ENCODE peak calls at places on chromosomes 3 and 15, in seven cellular contexts. One of them, this sample, is unnamed.

GRCh38 chr3:52682016-52682415 is 3.7 kb downstream of the PBRM1 start:
- DNase-seq in pulmonary artery endothelial cell: peak
- DNase-seq in neural progenitor cell: peak
- DNase-seq in NCI-H1092 treated with DMSO at 0.1 percent for 48 hours: no peak
- DNase-seq in cardiac fibroblast: peak
- DNase-seq in sciatic nerve: no peak
- DNase-seq in NCI-H774: no peak
- DNase-seq in this sample: peak

GRCh38 chr3:60160792-60161175 is 1090.5 kb downstream of the FHIT start:
- DNase-seq in sciatic nerve: no peak
- DNase-seq in cardiac fibroblast: peak
- DNase-seq in neural progenitor cell: no peak
- DNase-seq in NCI-H1092 treated with DMSO at 0.1 percent for 48 hours: no peak
- DNase-seq in pulmonary artery endothelial cell: no peak
- DNase-seq in NCI-H774: no peak
- DNase-seq in this sample: no peak

GRCh38 chr3:134312072-134312872 is 61.6 kb upstream of the RYK start:
- DNase-seq in NCI-H774: no peak
- DNase-seq in neural progenitor cell: peak
- DNase-seq in cardiac fibroblast: peak
- DNase-seq in sciatic nerve: peak
- DNase-seq in pulmonary artery endothelial cell: no peak
- DNase-seq in NCI-H1092 treated with DMSO at 0.1 percent for 48 hours: no peak
- DNase-seq in this sample: peak

GRCh38 chr3:107412376-107412775 is 35.1 kb downstream of the CCDC54 start:
- DNase-seq in sciatic nerve: no peak
- DNase-seq in pulmonary artery endothelial cell: no peak
- DNase-seq in cardiac fibroblast: peak
- DNase-seq in neural progenitor cell: no peak
- DNase-seq in NCI-H1092 treated with DMSO at 0.1 percent for 48 hours: no peak
- DNase-seq in NCI-H774: no peak
- DNase-seq in this sample: no peak

GRCh38 chr3:171829841-171830559 is 13.1 kb upstream of the TMEM212 start:
- DNase-seq in sciatic nerve: peak
- DNase-seq in NCI-H774: peak
- DNase-seq in pulmonary artery endothelial cell: no peak
- DNase-seq in NCI-H1092 treated with DMSO at 0.1 percent for 48 hours: peak
- DNase-seq in neural progenitor cell: peak
- DNase-seq in cardiac fibroblast: peak
- DNase-seq in this sample: peak

GRCh38 chr3:39104961-39105686 is 2.3 kb downstream of the GORASP1 start:
- DNase-seq in pulmonary artery endothelial cell: no peak
- DNase-seq in cardiac fibroblast: no peak
- DNase-seq in sciatic nerve: no peak
- DNase-seq in NCI-H1092 treated with DMSO at 0.1 percent for 48 hours: no peak
- DNase-seq in neural progenitor cell: no peak
- DNase-seq in NCI-H774: no peak
- DNase-seq in this sample: peak

GRCh38 chr15:53962646-53963561 is 15.3 kb upstream of the UNC13C start:
- DNase-seq in neural progenitor cell: peak
- DNase-seq in cardiac fibroblast: peak
- DNase-seq in sciatic nerve: peak
- DNase-seq in pulmonary artery endothelial cell: no peak
- DNase-seq in NCI-H1092 treated with DMSO at 0.1 percent for 48 hours: peak
- DNase-seq in NCI-H774: peak
- DNase-seq in this sample: no peak

GRCh38 chr15:96750361-96750760 is 419.9 kb downstream of the NR2F2 start:
- DNase-seq in sciatic nerve: no peak
- DNase-seq in NCI-H774: no peak
- DNase-seq in cardiac fibroblast: no peak
- DNase-seq in NCI-H1092 treated with DMSO at 0.1 percent for 48 hours: no peak
- DNase-seq in neural progenitor cell: no peak
- DNase-seq in pulmonary artery endothelial cell: no peak
- DNase-seq in this sample: no peak

GRCh38 chr3:14431556-14431927 is 29.1 kb downstream of the SLC6A6 start:
- DNase-seq in neural progenitor cell: no peak
- DNase-seq in pulmonary artery endothelial cell: no peak
- DNase-seq in NCI-H1092 treated with DMSO at 0.1 percent for 48 hours: no peak
- DNase-seq in sciatic nerve: no peak
- DNase-seq in NCI-H774: no peak
- DNase-seq in cardiac fibroblast: no peak
- DNase-seq in this sample: peak

GRCh38 chr3:8712045-8712870 is 21.3 kb upstream of the CAV3 start:
- DNase-seq in NCI-H774: no peak
- DNase-seq in sciatic nerve: no peak
- DNase-seq in pulmonary artery endothelial cell: no peak
- DNase-seq in neural progenitor cell: no peak
- DNase-seq in cardiac fibroblast: no peak
- DNase-seq in NCI-H1092 treated with DMSO at 0.1 percent for 48 hours: no peak
- DNase-seq in this sample: no peak

GRCh38 chr3:57152150-57152549 is 13.0 kb downstream of the IL17RD start:
- DNase-seq in sciatic nerve: no peak
- DNase-seq in NCI-H774: no peak
- DNase-seq in cardiac fibroblast: no peak
- DNase-seq in pulmonary artery endothelial cell: no peak
- DNase-seq in NCI-H1092 treated with DMSO at 0.1 percent for 48 hours: no peak
- DNase-seq in neural progenitor cell: peak
- DNase-seq in this sample: peak

GRCh38 chr15:90038639-90039095 is 37.5 kb downstream of the ZNF710 start:
- DNase-seq in cardiac fibroblast: no peak
- DNase-seq in neural progenitor cell: no peak
- DNase-seq in NCI-H1092 treated with DMSO at 0.1 percent for 48 hours: no peak
- DNase-seq in sciatic nerve: no peak
- DNase-seq in pulmonary artery endothelial cell: no peak
- DNase-seq in NCI-H774: no peak
- DNase-seq in this sample: no peak

GRCh38 chr3:15757824-15758223 is 40.0 kb downstream of the ANKRD28 start:
- DNase-seq in pulmonary artery endothelial cell: no peak
- DNase-seq in cardiac fibroblast: no peak
- DNase-seq in NCI-H774: no peak
- DNase-seq in sciatic nerve: no peak
- DNase-seq in NCI-H1092 treated with DMSO at 0.1 percent for 48 hours: no peak
- DNase-seq in neural progenitor cell: no peak
- DNase-seq in this sample: no peak

GRCh38 chr3:127483902-127484591 is 106.5 kb downstream of the TPRA1 start:
- DNase-seq in NCI-H774: no peak
- DNase-seq in sciatic nerve: peak
- DNase-seq in neural progenitor cell: no peak
- DNase-seq in NCI-H1092 treated with DMSO at 0.1 percent for 48 hours: no peak
- DNase-seq in cardiac fibroblast: no peak
- DNase-seq in pulmonary artery endothelial cell: no peak
- DNase-seq in this sample: peak

GRCh38 chr15:60444289-60444912 is 34.5 kb downstream of the ICE2 start:
- DNase-seq in NCI-H1092 treated with DMSO at 0.1 percent for 48 hours: peak
- DNase-seq in sciatic nerve: no peak
- DNase-seq in neural progenitor cell: no peak
- DNase-seq in pulmonary artery endothelial cell: no peak
- DNase-seq in cardiac fibroblast: peak
- DNase-seq in NCI-H774: no peak
- DNase-seq in this sample: no peak

GRCh38 chr15:75065467-75065850 is 42.1 kb downstream of the PPCDC start:
- DNase-seq in neural progenitor cell: no peak
- DNase-seq in NCI-H1092 treated with DMSO at 0.1 percent for 48 hours: peak
- DNase-seq in NCI-H774: peak
- DNase-seq in pulmonary artery endothelial cell: no peak
- DNase-seq in cardiac fibroblast: no peak
- DNase-seq in sciatic nerve: no peak
- DNase-seq in this sample: no peak

GRCh38 chr3:123290962-123291361 is 89.2 kb downstream of the SEC22A start:
- DNase-seq in NCI-H1092 treated with DMSO at 0.1 percent for 48 hours: no peak
- DNase-seq in sciatic nerve: no peak
- DNase-seq in cardiac fibroblast: no peak
- DNase-seq in pulmonary artery endothelial cell: no peak
- DNase-seq in neural progenitor cell: no peak
- DNase-seq in NCI-H774: no peak
- DNase-seq in this sample: peak

GRCh38 chr3:57206423-57206822 is 6.6 kb upstream of the HESX1 start:
- DNase-seq in NCI-H1092 treated with DMSO at 0.1 percent for 48 hours: no peak
- DNase-seq in cardiac fibroblast: no peak
- DNase-seq in neural progenitor cell: no peak
- DNase-seq in NCI-H774: no peak
- DNase-seq in sciatic nerve: no peak
- DNase-seq in pulmonary artery endothelial cell: no peak
- DNase-seq in this sample: no peak

GRCh38 chr15:73870700-73871408 is 2.5 kb upstream of the TBC1D21 start:
- DNase-seq in NCI-H1092 treated with DMSO at 0.1 percent for 48 hours: peak
- DNase-seq in sciatic nerve: no peak
- DNase-seq in neural progenitor cell: no peak
- DNase-seq in NCI-H774: no peak
- DNase-seq in cardiac fibroblast: peak
- DNase-seq in pulmonary artery endothelial cell: peak
- DNase-seq in this sample: no peak

GRCh38 chr3:189272500-189273119 is 100.8 kb downstream of the TPRG1 start:
- DNase-seq in sciatic nerve: no peak
- DNase-seq in NCI-H1092 treated with DMSO at 0.1 percent for 48 hours: peak
- DNase-seq in pulmonary artery endothelial cell: no peak
- DNase-seq in NCI-H774: no peak
- DNase-seq in neural progenitor cell: peak
- DNase-seq in cardiac fibroblast: peak
- DNase-seq in this sample: peak

GRCh38 chr3:12393894-12394293 is 90.4 kb upstream of the TSEN2 start:
- DNase-seq in NCI-H1092 treated with DMSO at 0.1 percent for 48 hours: no peak
- DNase-seq in NCI-H774: no peak
- DNase-seq in cardiac fibroblast: peak
- DNase-seq in neural progenitor cell: no peak
- DNase-seq in pulmonary artery endothelial cell: no peak
- DNase-seq in sciatic nerve: no peak
- DNase-seq in this sample: no peak

GRCh38 chr15:89167267-89168176 is 53.9 kb downstream of the RLBP1 start:
- DNase-seq in sciatic nerve: no peak
- DNase-seq in NCI-H1092 treated with DMSO at 0.1 percent for 48 hours: no peak
- DNase-seq in cardiac fibroblast: peak
- DNase-seq in pulmonary artery endothelial cell: peak
- DNase-seq in neural progenitor cell: no peak
- DNase-seq in NCI-H774: no peak
- DNase-seq in this sample: no peak

GRCh38 chr15:92681141-92681622 is 25.6 kb upstream of the FAM174B start:
- DNase-seq in NCI-H1092 treated with DMSO at 0.1 percent for 48 hours: no peak
- DNase-seq in sciatic nerve: no peak
- DNase-seq in NCI-H774: no peak
- DNase-seq in cardiac fibroblast: peak
- DNase-seq in neural progenitor cell: no peak
- DNase-seq in pulmonary artery endothelial cell: no peak
- DNase-seq in this sample: no peak

GRCh38 chr3:51929420-51930003 is 12.2 kb downstream of the RRP9 start:
- DNase-seq in sciatic nerve: no peak
- DNase-seq in NCI-H774: no peak
- DNase-seq in neural progenitor cell: peak
- DNase-seq in pulmonary artery endothelial cell: no peak
- DNase-seq in cardiac fibroblast: no peak
- DNase-seq in NCI-H1092 treated with DMSO at 0.1 percent for 48 hours: no peak
- DNase-seq in this sample: peak

GRCh38 chr3:195170521-195170920 is 100.4 kb downstream of the XXYLT1 start:
- DNase-seq in NCI-H774: no peak
- DNase-seq in sciatic nerve: no peak
- DNase-seq in neural progenitor cell: no peak
- DNase-seq in pulmonary artery endothelial cell: no peak
- DNase-seq in NCI-H1092 treated with DMSO at 0.1 percent for 48 hours: no peak
- DNase-seq in cardiac fibroblast: no peak
- DNase-seq in this sample: no peak

GRCh38 chr3:69122398-69122797 is at the start of gene LMOD3:
- DNase-seq in NCI-H774: no peak
- DNase-seq in sciatic nerve: no peak
- DNase-seq in cardiac fibroblast: no peak
- DNase-seq in neural progenitor cell: no peak
- DNase-seq in pulmonary artery endothelial cell: no peak
- DNase-seq in NCI-H1092 treated with DMSO at 0.1 percent for 48 hours: no peak
- DNase-seq in this sample: no peak

GRCh38 chr15:71743861-71744382 is 66.4 kb upstream of the NR2E3 start:
- DNase-seq in sciatic nerve: peak
- DNase-seq in NCI-H1092 treated with DMSO at 0.1 percent for 48 hours: peak
- DNase-seq in NCI-H774: peak
- DNase-seq in pulmonary artery endothelial cell: no peak
- DNase-seq in cardiac fibroblast: peak
- DNase-seq in neural progenitor cell: peak
- DNase-seq in this sample: peak

GRCh38 chr3:46196261-46196957 is 11.7 kb downstream of the CCR1 start:
- DNase-seq in cardiac fibroblast: no peak
- DNase-seq in pulmonary artery endothelial cell: no peak
- DNase-seq in NCI-H774: no peak
- DNase-seq in NCI-H1092 treated with DMSO at 0.1 percent for 48 hours: no peak
- DNase-seq in neural progenitor cell: no peak
- DNase-seq in sciatic nerve: no peak
- DNase-seq in this sample: no peak

GRCh38 chr3:78517932-78518331 is 1249.9 kb downstream of the ROBO1 start:
- DNase-seq in NCI-H1092 treated with DMSO at 0.1 percent for 48 hours: no peak
- DNase-seq in sciatic nerve: no peak
- DNase-seq in pulmonary artery endothelial cell: no peak
- DNase-seq in cardiac fibroblast: no peak
- DNase-seq in neural progenitor cell: no peak
- DNase-seq in NCI-H774: no peak
- DNase-seq in this sample: no peak

GRCh38 chr3:136042608-136043221 is 77.2 kb downstream of the PPP2R3A start:
- DNase-seq in pulmonary artery endothelial cell: peak
- DNase-seq in sciatic nerve: no peak
- DNase-seq in cardiac fibroblast: peak
- DNase-seq in NCI-H1092 treated with DMSO at 0.1 percent for 48 hours: peak
- DNase-seq in neural progenitor cell: peak
- DNase-seq in NCI-H774: peak
- DNase-seq in this sample: peak

GRCh38 chr15:58771621-58772235 is 626 bp downstream of the MINDY2 start:
- DNase-seq in sciatic nerve: peak
- DNase-seq in NCI-H1092 treated with DMSO at 0.1 percent for 48 hours: peak
- DNase-seq in pulmonary artery endothelial cell: no peak
- DNase-seq in neural progenitor cell: peak
- DNase-seq in NCI-H774: no peak
- DNase-seq in cardiac fibroblast: peak
- DNase-seq in this sample: peak

GRCh38 chr3:30286007-30286669 is 320.3 kb upstream of the TGFBR2 start:
- DNase-seq in neural progenitor cell: peak
- DNase-seq in NCI-H1092 treated with DMSO at 0.1 percent for 48 hours: peak
- DNase-seq in NCI-H774: peak
- DNase-seq in pulmonary artery endothelial cell: peak
- DNase-seq in sciatic nerve: peak
- DNase-seq in cardiac fibroblast: peak
- DNase-seq in this sample: no peak

GRCh38 chr15:68818088-68818670 is 2.5 kb downstream of the ANP32A start:
- DNase-seq in pulmonary artery endothelial cell: peak
- DNase-seq in neural progenitor cell: peak
- DNase-seq in NCI-H1092 treated with DMSO at 0.1 percent for 48 hours: peak
- DNase-seq in cardiac fibroblast: peak
- DNase-seq in sciatic nerve: peak
- DNase-seq in NCI-H774: peak
- DNase-seq in this sample: peak

GRCh38 chr15:85950101-85950500 is 129.6 kb upstream of the AGBL1 start:
- DNase-seq in NCI-H774: no peak
- DNase-seq in cardiac fibroblast: no peak
- DNase-seq in sciatic nerve: no peak
- DNase-seq in pulmonary artery endothelial cell: no peak
- DNase-seq in NCI-H1092 treated with DMSO at 0.1 percent for 48 hours: no peak
- DNase-seq in neural progenitor cell: no peak
- DNase-seq in this sample: no peak

GRCh38 chr3:40864146-40864782 is 335.0 kb upstream of the CTNNB1 start:
- DNase-seq in pulmonary artery endothelial cell: no peak
- DNase-seq in cardiac fibroblast: peak
- DNase-seq in NCI-H774: no peak
- DNase-seq in sciatic nerve: no peak
- DNase-seq in neural progenitor cell: no peak
- DNase-seq in NCI-H1092 treated with DMSO at 0.1 percent for 48 hours: no peak
- DNase-seq in this sample: no peak